ENCODE peak calls at places on chromosomes 13 and 19, in nine cellular contexts. V is left lung; L is cardiac fibroblast; W is stimulated activated CD4-positive, alpha-beta T cell treated with anti-CD3 and anti-CD28 coated beads, Interleukin-2, amount 100 ng/mL, for 48 hours; H is HFF-Myc; F is iris pigment epithelial cell; E is mesendoderm; M is KBM-7; C is HS-5. D is an unnamed sample.
A peak's percentile ranks its signal among the peaks of the same experiment; 100 is the strongest.

GRCh38 chr19:17406039-17406886 is 833 bp upstream of the BST2 start:
- DNase-seq in L (peak; percentile 38), H (no peak), W (no peak), V (no peak), M (peak; percentile 77), E (no peak), F (peak; percentile 35), C (no peak), D (no peak)

GRCh38 chr19:8214802-8215201 is 5.6 kb downstream of the CERS4 start:
- DNase-seq in W (no peak), L (no peak), V (no peak), H (no peak), F (no peak), M (no peak), E (no peak), C (no peak), D (no peak)

GRCh38 chr13:93730780-93731179 is 504.2 kb downstream of the GPC6 start:
- DNase-seq in E (no peak), L (peak; percentile 68), C (no peak), M (no peak), V (no peak), H (peak; percentile 27), F (peak; percentile 58), W (no peak), D (no peak)

GRCh38 chr13:25608181-25608580 is 236.4 kb downstream of the ATP8A2 start:
- DNase-seq in W (no peak), M (no peak), E (no peak), L (no peak), H (no peak), V (no peak), F (peak; percentile 1), C (no peak), D (no peak)

GRCh38 chr19:5231857-5232503 is 108.6 kb downstream of the PTPRS start:
- DNase-seq in E (no peak), L (no peak), C (no peak), F (no peak), W (no peak), H (no peak), V (no peak), M (no peak), D (no peak)

GRCh38 chr13:74243637-74244526 is 109.7 kb upstream of the KLF12 start:
- DNase-seq in W (no peak), F (peak; percentile 67), L (peak; percentile 48), H (no peak), M (no peak), C (peak; percentile 71), V (no peak), E (no peak), D (peak; percentile 73)

GRCh38 chr13:95260031-95260525 is 41.2 kb downstream of the ABCC4 start:
- DNase-seq in E (no peak), W (no peak), F (no peak), C (no peak), H (no peak), V (no peak), L (no peak), M (no peak), D (no peak)

GRCh38 chr13:51862965-51863364 is 1.2 kb downstream of the CCDC70 start:
- DNase-seq in V (no peak), F (no peak), H (no peak), W (no peak), M (no peak), L (no peak), E (no peak), C (no peak), D (no peak)

GRCh38 chr13:66689037-66689619 is 541.0 kb downstream of the PCDH9 start:
- DNase-seq in E (peak; percentile 8), L (peak; percentile 39), F (peak; percentile 7), W (no peak), C (no peak), H (no peak), V (no peak), M (no peak), D (no peak)

GRCh38 chr13:44103721-44104490 is 224.2 kb downstream of the LACC1 start:
- DNase-seq in C (no peak), L (no peak), M (no peak), H (no peak), E (no peak), F (no peak), V (no peak), W (no peak), D (no peak)

GRCh38 chr13:98470920-98471319 is 106.0 kb downstream of the STK24 start:
- DNase-seq in C (no peak), W (no peak), F (no peak), V (no peak), H (no peak), E (no peak), M (no peak), L (no peak), D (no peak)

GRCh38 chr13:113032291-113032690 is 63.3 kb downstream of the MCF2L start:
- DNase-seq in W (no peak), C (no peak), F (no peak), V (no peak), H (no peak), L (no peak), M (no peak), E (no peak), D (no peak)

GRCh38 chr13:51895906-51896888 is 34.4 kb downstream of the CCDC70 start:
- DNase-seq in F (peak; percentile 70), M (peak; percentile 74), H (peak; percentile 11), C (peak; percentile 4), V (peak; percentile 45), L (peak; percentile 78), E (peak; percentile 74), W (peak; percentile 41), D (peak; percentile 21)

GRCh38 chr19:52941941-52942370 is 18.7 kb upstream of the ZNF888 start:
- DNase-seq in V (peak; percentile 40), C (no peak), W (no peak), L (peak; percentile 32), H (no peak), M (no peak), E (peak; percentile 63), F (peak; percentile 29), D (no peak)

GRCh38 chr19:40601061-40601973 is at the start of gene LTBP4:
- DNase-seq in C (no peak), M (peak; percentile 37), E (no peak), H (no peak), L (peak; percentile 46), W (no peak), F (peak; percentile 51), V (no peak), D (no peak)

GRCh38 chr13:108154421-108154858 is 60.9 kb downstream of the LIG4 start:
- DNase-seq in H (no peak), W (no peak), L (no peak), E (peak; percentile 73), V (peak; percentile 44), M (no peak), C (no peak), F (peak; percentile 35), D (no peak)

GRCh38 chr19:15869109-15869555 is 28.7 kb downstream of the CYP4F2 start:
- DNase-seq in H (no peak), M (peak; percentile 99), W (peak; percentile 30), E (peak; percentile 75), C (no peak), V (no peak), F (peak; percentile 43), L (peak; percentile 23), D (no peak)

GRCh38 chr19:2578911-2579677 is 103.2 kb downstream of the GADD45B start:
- DNase-seq in V (peak; percentile 88), W (peak; percentile 50), M (peak; percentile 86), L (peak; percentile 95), H (no peak), C (peak; percentile 61), E (peak; percentile 96), F (peak; percentile 90), D (peak; percentile 65)

GRCh38 chr13:33090755-33091454 is 74.7 kb downstream of the KL start:
- DNase-seq in M (no peak), L (no peak), E (no peak), W (no peak), H (no peak), V (no peak), F (peak; percentile 20), C (no peak), D (no peak)

GRCh38 chr19:49415810-49416200 is 7.4 kb downstream of the PTH2 start:
- DNase-seq in C (no peak), F (no peak), V (no peak), L (no peak), W (no peak), H (no peak), M (no peak), E (no peak), D (no peak)

GRCh38 chr13:24254151-24254810 is 55.1 kb upstream of the C1QTNF9 start:
- DNase-seq in V (peak; percentile 66), W (no peak), L (peak; percentile 68), F (peak; percentile 72), C (no peak), E (no peak), M (no peak), H (no peak), D (no peak)

GRCh38 chr13:25886438-25887214 is 165.2 kb downstream of the SHISA2 start:
- DNase-seq in V (no peak), L (peak; percentile 51), F (peak; percentile 95), C (peak; percentile 39), M (no peak), H (no peak), E (no peak), W (no peak), D (peak; percentile 71)

GRCh38 chr13:43376596-43376995 is 353.2 kb downstream of the DNAJC15 start:
- DNase-seq in H (no peak), C (no peak), L (no peak), W (no peak), E (no peak), M (no peak), F (no peak), V (no peak), D (no peak)

GRCh38 chr19:35248310-35249145 is at the start of gene LSR:
- DNase-seq in H (no peak), V (peak; percentile 87), W (peak; percentile 54), E (peak; percentile 97), F (no peak), M (no peak), C (no peak), L (no peak), D (no peak)

GRCh38 chr13:46745062-46745461 is 51.9 kb downstream of the ESD start:
- DNase-seq in W (no peak), C (no peak), F (no peak), L (no peak), M (no peak), V (no peak), H (no peak), E (no peak), D (no peak)

GRCh38 chr13:100040196-100040595 is 48.7 kb upstream of the PCCA start:
- DNase-seq in V (no peak), C (no peak), L (no peak), M (no peak), E (no peak), W (no peak), F (no peak), H (no peak), D (no peak)

GRCh38 chr19:45473366-45474190 is 5.8 kb downstream of the FOSB start:
- DNase-seq in V (no peak), H (no peak), E (peak; percentile 36), W (no peak), F (no peak), L (peak; percentile 56), C (no peak), M (no peak), D (no peak)

GRCh38 chr19:35845215-35846037 is 6.9 kb downstream of the NPHS1 start:
- DNase-seq in F (no peak), W (no peak), E (peak; percentile 25), M (no peak), V (no peak), H (no peak), C (no peak), L (no peak), D (no peak)

GRCh38 chr19:57747472-57747807 is 825 bp downstream of the ZNF776 start:
- DNase-seq in F (peak; percentile 10), H (no peak), C (no peak), E (peak; percentile 40), W (no peak), V (no peak), L (no peak), M (no peak), D (no peak)

GRCh38 chr13:74134777-74135305 is 637 bp upstream of the KLF12 start:
- DNase-seq in E (peak; percentile 68), M (peak; percentile 35), H (no peak), V (peak; percentile 52), C (no peak), W (peak; percentile 61), F (no peak), L (peak; percentile 33), D (no peak)

GRCh38 chr19:21335721-21336120 is 6.5 kb upstream of the ZNF708 start:
- DNase-seq in V (no peak), H (no peak), E (no peak), L (no peak), M (no peak), F (peak; percentile 7), W (no peak), C (no peak), D (no peak)